ENCODE peak calls at places on chromosomes 13 and 19, in five cellular contexts. N, F, I, P and L are unnamed samples.

GRCh38 chr19:49890349-49891311 is 6.1 kb downstream of the IL4I1 start:
- DNase-seq in I (no peak), F (no peak), N (no peak), P (no peak), L (no peak)

GRCh38 chr19:1107655-1108261 is 4.0 kb downstream of the GPX4 start:
- DNase-seq in P (no peak), F (no peak), I (no peak), N (no peak), L (no peak)

GRCh38 chr13:95749545-95749944 is 72.6 kb downstream of the DNAJC3 start:
- DNase-seq in I (no peak), N (peak; percentile 32), F (no peak), P (no peak), L (no peak)

GRCh38 chr19:39409207-39409885 is 2.7 kb downstream of the ZFP36 start:
- DNase-seq in P (no peak), I (peak; percentile 60), N (peak; percentile 95), F (peak; percentile 89), L (peak; percentile 73)

GRCh38 chr13:30337061-30337601 is 29.8 kb upstream of the KATNAL1 start:
- DNase-seq in N (no peak), F (no peak), I (no peak), P (no peak), L (no peak)

GRCh38 chr19:38736036-38736412 is 8.2 kb downstream of the CAPN12 start:
- DNase-seq in N (no peak), P (no peak), I (no peak), F (no peak), L (no peak)

GRCh38 chr13:68173111-68173510 is 943.0 kb upstream of the PCDH9 start:
- DNase-seq in F (no peak), N (no peak), I (no peak), P (peak; percentile 11), L (no peak)

GRCh38 chr13:92804346-92804745 is 422.3 kb upstream of the GPC6 start:
- DNase-seq in N (no peak), P (no peak), F (no peak), I (no peak), L (peak; percentile 66)

GRCh38 chr19:49200238-49200862 is 42.8 kb downstream of the TRPM4 start:
- DNase-seq in N (no peak), I (peak; percentile 53), P (no peak), F (no peak), L (no peak)

GRCh38 chr13:26758496-26759155 is 2.0 kb downstream of the GPR12 start:
- DNase-seq in P (no peak), N (no peak), I (no peak), F (no peak), L (no peak)

GRCh38 chr13:110108348-110109139 is 198.4 kb downstream of the COL4A1 start:
- DNase-seq in P (no peak), N (peak; percentile 72), I (peak; percentile 85), F (peak; percentile 71), L (peak; percentile 83)

GRCh38 chr13:30520571-30520970 is 54.8 kb upstream of the HMGB1 start:
- DNase-seq in F (no peak), P (no peak), I (no peak), N (no peak), L (peak; percentile 6)

GRCh38 chr13:44049546-44049945 is 169.8 kb downstream of the LACC1 start:
- DNase-seq in F (no peak), P (no peak), I (no peak), N (no peak), L (no peak)

GRCh38 chr19:45179848-45180370 is 1.3 kb downstream of the BLOC1S3 start:
- DNase-seq in P (no peak), F (no peak), N (no peak), I (no peak), L (no peak)

GRCh38 chr13:42832341-42833153 is 51.2 kb downstream of the FAM216B start:
- DNase-seq in P (no peak), F (no peak), I (no peak), N (no peak), L (no peak)

GRCh38 chr19:30393046-30393445 is 20.9 kb downstream of the ZNF536 start:
- DNase-seq in N (no peak), F (no peak), I (peak; percentile 39), P (no peak), L (peak; percentile 75)